ENCODE peak calls at places on chromosome 6, in five cellular contexts. D, N, O, I and M are unnamed samples.

GRCh38 chr6:79719248-79719975 is 88.3 kb downstream of the SH3BGRL2 start:
- DNase-seq in D (no peak), N (no peak), O (no peak), I (peak), M (peak)

GRCh38 chr6:150620244-150620643 is 20.6 kb downstream of the PLEKHG1 start:
- DNase-seq in D (no peak), N (no peak), O (no peak), I (no peak), M (no peak)

GRCh38 chr6:82712826-82713225 is 349.2 kb downstream of the TPBG start:
- DNase-seq in D (no peak), N (no peak), O (no peak), I (no peak), M (no peak)

GRCh38 chr6:119129148-119129967 is 50.9 kb upstream of the FAM184A start:
- DNase-seq in D (peak), N (no peak), O (no peak), I (no peak), M (peak)

GRCh38 chr6:24660100-24660499 is 6.6 kb downstream of the TDP2 start:
- DNase-seq in D (no peak), N (no peak), O (no peak), I (no peak), M (no peak)

GRCh38 chr6:143169440-143169839 is 108.8 kb downstream of the AIG1 start:
- DNase-seq in D (no peak), N (no peak), O (no peak), I (no peak), M (no peak)

GRCh38 chr6:27476090-27476489 is 3.2 kb upstream of the ZNF184 start:
- DNase-seq in D (no peak), N (no peak), O (no peak), I (no peak), M (no peak)

GRCh38 chr6:106005954-106006353 is 80.2 kb upstream of the PRDM1 start:
- DNase-seq in D (no peak), N (no peak), O (no peak), I (no peak), M (no peak)

GRCh38 chr6:124829822-124830221 is 132.4 kb upstream of the RNF217 start:
- DNase-seq in D (no peak), N (no peak), O (no peak), I (no peak), M (no peak)

GRCh38 chr6:37689356-37689755 is 8.3 kb downstream of the MDGA1 start:
- DNase-seq in D (no peak), N (no peak), O (no peak), I (no peak), M (no peak)

GRCh38 chr6:157615411-157615763 is 207.7 kb upstream of the SNX9 start:
- DNase-seq in D (no peak), N (no peak), O (no peak), I (no peak), M (no peak)

GRCh38 chr6:109595998-109596397 is 95.0 kb downstream of the AK9 start:
- DNase-seq in D (peak), N (no peak), O (no peak), I (no peak), M (peak)

GRCh38 chr6:31209137-31209536 is 38.7 kb upstream of the POU5F1 start:
- DNase-seq in D (no peak), N (no peak), O (no peak), I (no peak), M (no peak)